ENCODE peak calls at places on chromosomes 1 and 21, in four cellular contexts. L, R, P and Z are unnamed samples.

GRCh38 chr21:45562965-45563364 is 20.7 kb upstream of the SLC19A1 start:
- DNase-seq in L (no peak), R (no peak), P (no peak), Z (no peak)

GRCh38 chr21:37367301-37367757 is 756 bp downstream of the DYRK1A start:
- DNase-seq in P (no peak), L (peak), R (no peak), Z (no peak)

GRCh38 chr1:179529482-179529881 is 46.3 kb downstream of the NPHS2 start:
- DNase-seq in P (no peak), R (no peak), L (no peak), Z (no peak)

GRCh38 chr1:192805832-192806323 is 3.0 kb upstream of the RGS2 start:
- DNase-seq in R (peak), L (no peak), P (peak), Z (peak)

GRCh38 chr1:37868466-37868865 is 9.1 kb upstream of the MTF1 start:
- DNase-seq in R (no peak), L (no peak), P (no peak), Z (no peak)

GRCh38 chr1:153677718-153678518 is 570 bp upstream of the NPR1 start:
- DNase-seq in R (no peak), P (peak), L (peak), Z (peak)

GRCh38 chr1:107789817-107790609 is 175.0 kb downstream of the VAV3 start:
- DNase-seq in P (no peak), L (no peak), R (no peak), Z (no peak)

GRCh38 chr1:9868244-9868590 is 41.9 kb downstream of the CTNNBIP1 start:
- DNase-seq in L (no peak), P (no peak), R (no peak), Z (no peak)

GRCh38 chr1:180743868-180744267 is 112.0 kb downstream of the XPR1 start:
- DNase-seq in R (no peak), P (no peak), L (no peak), Z (no peak)

GRCh38 chr1:61198554-61198953 is 116.2 kb downstream of the NFIA start:
- DNase-seq in P (no peak), R (no peak), L (no peak), Z (no peak)

GRCh38 chr1:41492341-41492848 is 7.9 kb upstream of the EDN2 start:
- DNase-seq in R (no peak), L (no peak), P (no peak), Z (no peak)

GRCh38 chr1:94674876-94675275 is 133.3 kb upstream of the F3 start:
- DNase-seq in P (no peak), L (no peak), R (no peak), Z (no peak)

GRCh38 chr1:90948301-90948700 is 73.5 kb downstream of the ZNF644 start:
- DNase-seq in R (no peak), P (no peak), L (no peak), Z (no peak)

GRCh38 chr1:53349369-53349705 is 21.5 kb upstream of the LRP8 start:
- DNase-seq in R (no peak), L (peak), P (no peak), Z (no peak)

GRCh38 chr1:151048645-151049032 is 1.1 kb downstream of the C1orf56 start:
- DNase-seq in R (no peak), L (no peak), P (no peak), Z (no peak)
- TF ChIP-seq CTCF in R (no peak), L (peak), P (no peak), Z (peak)

DNA sequence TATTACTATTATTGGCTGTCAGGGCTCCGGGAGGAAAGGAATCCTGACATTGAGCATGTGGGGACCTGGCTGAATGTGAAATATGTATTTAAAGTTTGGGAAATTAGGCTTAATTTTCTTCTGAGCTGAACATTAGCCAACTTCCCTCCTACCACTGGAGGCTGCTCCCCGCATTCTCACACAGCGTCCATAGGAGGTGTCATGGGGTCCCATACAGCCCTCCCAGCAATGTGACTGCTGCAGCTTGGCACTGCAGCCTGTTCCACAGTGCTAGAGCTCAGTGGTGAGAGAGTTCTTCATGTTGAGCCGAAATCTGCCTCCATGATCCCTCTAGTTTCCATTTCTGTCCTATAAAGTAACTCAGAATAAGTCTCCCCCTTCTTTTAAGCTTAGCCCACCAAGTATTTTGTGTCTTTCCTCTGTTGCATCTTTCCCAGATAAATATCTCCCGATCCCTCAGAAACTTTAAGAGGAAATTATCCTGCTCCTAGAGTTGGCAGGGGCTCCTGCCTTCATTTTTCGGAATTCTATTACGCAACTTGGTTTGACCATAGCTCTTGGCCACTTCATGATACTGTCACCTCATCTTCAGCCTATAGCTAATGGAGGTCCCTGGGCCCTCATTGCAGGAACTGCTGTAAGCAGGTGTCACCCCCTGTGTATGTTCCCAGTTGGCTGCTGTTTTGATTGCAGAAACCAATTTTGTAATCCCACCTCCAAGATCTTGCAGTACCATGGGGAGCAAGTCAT is 2.0 kb downstream of the FCRL6 start:
- DNase-seq in L (no peak), P (no peak), R (no peak), Z (no peak)
- H3K4me3 ChIP-seq in L (no peak), P (no peak), R (no peak), Z (no peak)

GRCh38 chr1:43357251-43357650 is 1.5 kb upstream of the CDC20 start:
- DNase-seq in L (no peak), P (no peak), R (no peak), Z (no peak)

GRCh38 chr1:43360616-43361015 is 1.8 kb downstream of the CDC20 start:
- DNase-seq in R (no peak), P (no peak), L (no peak), Z (no peak)

GRCh38 chr1:43358121-43358745 is 548 bp upstream of the CDC20 start:
- DNase-seq in L (no peak), R (peak), P (peak), Z (peak)

GRCh38 chr1:43359696-43360095 is 915 bp downstream of the CDC20 start:
- DNase-seq in R (no peak), P (peak), L (no peak), Z (no peak)

GRCh38 chr1:43358746-43359693 is at the start of gene CDC20:
- DNase-seq in L (peak), R (peak), P (peak), Z (peak)
- TF ChIP-seq CTCF in L (no peak), R (no peak), P (no peak), Z (no peak)

GRCh38 chr1:2130871-2131289 is 63.7 kb downstream of the FAAP20 start:
- DNase-seq in L (peak), R (no peak), P (no peak), Z (no peak)

GRCh38 chr1:2133879-2134215 is 60.7 kb downstream of the FAAP20 start:
- DNase-seq in P (no peak), R (no peak), L (peak), Z (no peak)

GRCh38 chr1:2134232-2134603 is 60.4 kb downstream of the FAAP20 start:
- DNase-seq in R (no peak), P (no peak), L (peak), Z (no peak)

GRCh38 chr1:2133039-2133878 is 61.3 kb downstream of the FAAP20 start:
- DNase-seq in R (peak), L (peak), P (peak), Z (peak)

GRCh38 chr1:2132222-2133038 is 62.1 kb downstream of the FAAP20 start:
- DNase-seq in P (peak), L (peak), R (no peak), Z (peak)
- H3K4me3 ChIP-seq in P (peak), L (peak), R (peak), Z (peak)

DNA sequence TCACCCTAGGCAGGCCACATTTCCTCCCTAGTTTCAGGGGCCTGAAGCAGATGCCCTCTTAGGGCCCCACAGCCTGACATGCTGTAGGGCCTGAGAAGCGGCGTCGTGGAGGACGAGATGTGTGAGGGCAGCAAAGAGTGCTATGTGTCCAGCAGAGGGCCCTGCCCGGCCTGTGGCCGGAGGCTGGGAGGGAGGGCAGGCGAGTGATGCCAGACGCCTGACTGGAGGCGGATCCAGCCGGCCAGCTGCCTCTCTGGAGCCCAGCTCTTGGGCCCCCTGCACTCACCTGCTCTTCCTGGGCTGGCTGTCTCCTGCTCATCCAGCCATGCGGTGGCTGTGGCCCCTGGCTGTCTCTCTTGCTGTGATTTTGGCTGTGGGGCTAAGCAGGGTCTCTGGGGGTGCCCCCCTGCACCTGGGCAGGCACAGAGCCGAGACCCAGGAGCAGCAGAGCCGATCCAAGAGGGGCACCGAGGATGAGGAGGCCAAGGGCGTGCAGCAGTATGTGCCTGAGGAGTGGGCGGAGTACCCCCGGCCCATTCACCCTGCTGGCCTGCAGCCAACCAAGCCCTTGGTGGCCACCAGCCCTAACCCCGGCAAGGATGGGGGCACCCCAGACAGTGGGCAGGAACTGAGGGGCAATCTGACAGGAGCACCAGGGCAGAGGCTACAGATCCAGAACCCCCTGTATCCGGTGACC is at the start of gene GPR37L1:
- DNase-seq in L (no peak), P (peak), R (no peak), Z (peak)
- TF ChIP-seq CTCF in L (peak), P (peak), R (peak), Z (peak)